ENCODE peak calls at places on chromosome 19, in five cellular contexts. R is CD4-positive, CD25-positive, alpha-beta regulatory T cell; X is sciatic nerve; L is NCI-H446; U is naive thymus-derived CD8-positive, alpha-beta T cell. T is an unnamed sample.

GRCh38 chr19:40139533-40140287 is 49.0 kb upstream of the ZNF780A start:
- DNase-seq in U (peak; percentile 30), X (no peak), R (no peak), L (peak; percentile 12), T (no peak)

GRCh38 chr19:31185261-31185660 is 164.0 kb downstream of the TSHZ3 start:
- DNase-seq in X (no peak), R (no peak), U (no peak), L (no peak), T (no peak)

GRCh38 chr19:42207767-42208259 is 9.7 kb downstream of the DEDD2 start:
- DNase-seq in U (no peak), R (no peak), L (no peak), X (no peak), T (no peak)

GRCh38 chr19:36030264-36031148 is 2.2 kb downstream of the CLIP3 start:
- DNase-seq in R (no peak), X (no peak), L (no peak), U (no peak), T (no peak)

GRCh38 chr19:5393088-5393487 is 52.5 kb upstream of the PTPRS start:
- DNase-seq in R (no peak), L (no peak), U (no peak), X (no peak), T (no peak)

GRCh38 chr19:38360839-38361631 is 13.3 kb upstream of the PSMD8 start:
- DNase-seq in R (no peak), L (no peak), U (no peak), X (no peak), T (no peak)

GRCh38 chr19:19909654-19910053 is 8.9 kb downstream of the ZNF93 start:
- DNase-seq in X (no peak), U (no peak), L (no peak), R (no peak), T (no peak)

GRCh38 chr19:17778621-17779280 is 16.2 kb upstream of the B3GNT3 start:
- DNase-seq in U (no peak), L (no peak), R (no peak), X (no peak), T (no peak)

GRCh38 chr19:16338470-16339360 is 14.1 kb downstream of the KLF2 start:
- DNase-seq in U (no peak), X (no peak), L (no peak), R (peak; percentile 43), T (peak; percentile 91)

GRCh38 chr19:53877361-53877766 is 4.6 kb upstream of the PRKCG start:
- DNase-seq in X (no peak), R (peak; percentile 45), U (peak; percentile 60), L (no peak), T (no peak)

GRCh38 chr19:10672529-10673150 is 18.5 kb downstream of the ILF3 start:
- DNase-seq in R (no peak), X (no peak), L (no peak), U (no peak), T (no peak)

GRCh38 chr19:41616785-41617621 is 9.9 kb downstream of the CEACAM4 start:
- DNase-seq in L (no peak), R (no peak), X (no peak), U (no peak), T (no peak)

GRCh38 chr19:46073268-46073922 is 32.6 kb upstream of the IGFL4 start:
- DNase-seq in R (no peak), U (no peak), L (no peak), X (no peak), T (no peak)

GRCh38 chr19:45640849-45641273 is 1.7 kb upstream of the EML2 start:
- DNase-seq in X (peak; percentile 68), R (peak; percentile 15), L (no peak), U (peak; percentile 20), T (no peak)

T was measured in posterior vena cava.